ENCODE peak calls at places on chromosomes 2 and 18, in six cellular contexts. One of them, this sample, is unnamed.
A peak's percentile ranks its signal among the peaks of the same experiment; 100 is the strongest.

GRCh38 chr18:49167084-49167483 is 216.3 kb upstream of the SMAD7 start:
- DNase-seq in esophagus squamous epithelium: no peak
- DNase-seq in tibial artery: no peak
- DNase-seq in WTC11: no peak
- DNase-seq in GM04504: no peak
- DNase-seq in naive thymus-derived CD8-positive, alpha-beta T cell: no peak
- DNase-seq in this sample: no peak

GRCh38 chr18:34385306-34385705 is 160.6 kb upstream of the NOL4 start:
- DNase-seq in esophagus squamous epithelium: no peak
- DNase-seq in WTC11: no peak
- DNase-seq in tibial artery: no peak
- DNase-seq in GM04504: no peak
- DNase-seq in naive thymus-derived CD8-positive, alpha-beta T cell: no peak
- DNase-seq in this sample: no peak

GRCh38 chr2:112692496-112692911 is 28.3 kb upstream of the NT5DC4 start:
- DNase-seq in naive thymus-derived CD8-positive, alpha-beta T cell: no peak
- DNase-seq in WTC11: no peak
- DNase-seq in tibial artery: no peak
- DNase-seq in esophagus squamous epithelium: no peak
- DNase-seq in GM04504: peak; percentile 88
- DNase-seq in this sample: peak; percentile 84

GRCh38 chr2:106983305-106983704 is 97.3 kb upstream of the ST6GAL2 start:
- DNase-seq in naive thymus-derived CD8-positive, alpha-beta T cell: no peak
- DNase-seq in esophagus squamous epithelium: no peak
- DNase-seq in tibial artery: no peak
- DNase-seq in GM04504: no peak
- DNase-seq in WTC11: no peak
- DNase-seq in this sample: no peak

GRCh38 chr2:56456791-56457190 is 273.0 kb downstream of the CCDC85A start:
- DNase-seq in naive thymus-derived CD8-positive, alpha-beta T cell: no peak
- DNase-seq in tibial artery: no peak
- DNase-seq in GM04504: no peak
- DNase-seq in WTC11: no peak
- DNase-seq in esophagus squamous epithelium: no peak
- DNase-seq in this sample: no peak

GRCh38 chr2:21012557-21012937 is 31.3 kb downstream of the APOB start:
- DNase-seq in GM04504: no peak
- DNase-seq in esophagus squamous epithelium: no peak
- DNase-seq in WTC11: no peak
- DNase-seq in tibial artery: no peak
- DNase-seq in naive thymus-derived CD8-positive, alpha-beta T cell: no peak
- DNase-seq in this sample: no peak

GRCh38 chr2:130966149-130967019 is 126.9 kb downstream of the FAM168B start:
- DNase-seq in tibial artery: no peak
- DNase-seq in naive thymus-derived CD8-positive, alpha-beta T cell: no peak
- DNase-seq in esophagus squamous epithelium: no peak
- DNase-seq in WTC11: no peak
- DNase-seq in GM04504: no peak
- DNase-seq in this sample: no peak

GRCh38 chr2:206260427-206261012 is 13.9 kb upstream of the ZDBF2 start:
- DNase-seq in WTC11: no peak
- DNase-seq in naive thymus-derived CD8-positive, alpha-beta T cell: no peak
- DNase-seq in tibial artery: no peak
- DNase-seq in GM04504: peak; percentile 32
- DNase-seq in esophagus squamous epithelium: no peak
- DNase-seq in this sample: no peak

GRCh38 chr18:902179-902718 is 2.4 kb upstream of the ADCYAP1 start:
- DNase-seq in WTC11: no peak
- DNase-seq in GM04504: no peak
- DNase-seq in naive thymus-derived CD8-positive, alpha-beta T cell: no peak
- DNase-seq in esophagus squamous epithelium: no peak
- DNase-seq in tibial artery: no peak
- DNase-seq in this sample: no peak

GRCh38 chr2:236730393-236730792 is 160.8 kb downstream of the ACKR3 start:
- DNase-seq in esophagus squamous epithelium: no peak
- DNase-seq in WTC11: no peak
- DNase-seq in tibial artery: peak; percentile 63
- DNase-seq in naive thymus-derived CD8-positive, alpha-beta T cell: no peak
- DNase-seq in GM04504: no peak
- DNase-seq in this sample: no peak

GRCh38 chr2:106667478-106668077 is 180.4 kb downstream of the CD8B2 start:
- DNase-seq in naive thymus-derived CD8-positive, alpha-beta T cell: no peak
- DNase-seq in tibial artery: no peak
- DNase-seq in GM04504: no peak
- DNase-seq in WTC11: no peak
- DNase-seq in esophagus squamous epithelium: no peak
- DNase-seq in this sample: no peak

GRCh38 chr2:238391042-238391441 is 35.7 kb upstream of the ASB1 start:
- DNase-seq in esophagus squamous epithelium: no peak
- DNase-seq in tibial artery: no peak
- DNase-seq in WTC11: no peak
- DNase-seq in GM04504: no peak
- DNase-seq in naive thymus-derived CD8-positive, alpha-beta T cell: no peak
- DNase-seq in this sample: no peak

GRCh38 chr2:111148225-111148873 is 27.6 kb downstream of the BCL2L11 start:
- DNase-seq in tibial artery: no peak
- DNase-seq in esophagus squamous epithelium: no peak
- DNase-seq in naive thymus-derived CD8-positive, alpha-beta T cell: no peak
- DNase-seq in WTC11: no peak
- DNase-seq in GM04504: no peak
- DNase-seq in this sample: no peak

GRCh38 chr18:9701604-9702324 is 6.3 kb upstream of the RAB31 start:
- DNase-seq in GM04504: no peak
- DNase-seq in naive thymus-derived CD8-positive, alpha-beta T cell: no peak
- DNase-seq in tibial artery: no peak
- DNase-seq in esophagus squamous epithelium: no peak
- DNase-seq in WTC11: no peak
- DNase-seq in this sample: peak; percentile 37

GRCh38 chr2:9299444-9300100 is 93.0 kb downstream of the ASAP2 start:
- DNase-seq in tibial artery: no peak
- DNase-seq in naive thymus-derived CD8-positive, alpha-beta T cell: no peak
- DNase-seq in WTC11: no peak
- DNase-seq in GM04504: no peak
- DNase-seq in esophagus squamous epithelium: no peak
- DNase-seq in this sample: no peak

GRCh38 chr18:37426536-37427080 is 139.0 kb downstream of the CELF4 start:
- DNase-seq in esophagus squamous epithelium: no peak
- DNase-seq in naive thymus-derived CD8-positive, alpha-beta T cell: no peak
- DNase-seq in WTC11: no peak
- DNase-seq in GM04504: no peak
- DNase-seq in tibial artery: no peak
- DNase-seq in this sample: no peak

GRCh38 chr2:63861220-63861822 is 19.6 kb downstream of the UGP2 start:
- DNase-seq in WTC11: no peak
- DNase-seq in GM04504: no peak
- DNase-seq in esophagus squamous epithelium: no peak
- DNase-seq in tibial artery: peak; percentile 69
- DNase-seq in naive thymus-derived CD8-positive, alpha-beta T cell: peak; percentile 59
- DNase-seq in this sample: peak; percentile 52

GRCh38 chr2:138277062-138277461 is 224.5 kb upstream of the SPOPL start:
- DNase-seq in naive thymus-derived CD8-positive, alpha-beta T cell: no peak
- DNase-seq in WTC11: no peak
- DNase-seq in esophagus squamous epithelium: no peak
- DNase-seq in GM04504: no peak
- DNase-seq in tibial artery: no peak
- DNase-seq in this sample: no peak

GRCh38 chr2:238714038-238714528 is 133.8 kb upstream of the TWIST2 start:
- DNase-seq in GM04504: no peak
- DNase-seq in esophagus squamous epithelium: no peak
- DNase-seq in WTC11: no peak
- DNase-seq in naive thymus-derived CD8-positive, alpha-beta T cell: no peak
- DNase-seq in tibial artery: peak; percentile 51
- DNase-seq in this sample: no peak

GRCh38 chr2:37776487-37776886 is 105.0 kb upstream of the CDC42EP3 start:
- DNase-seq in esophagus squamous epithelium: no peak
- DNase-seq in GM04504: peak; percentile 60
- DNase-seq in naive thymus-derived CD8-positive, alpha-beta T cell: no peak
- DNase-seq in tibial artery: no peak
- DNase-seq in WTC11: no peak
- DNase-seq in this sample: no peak

GRCh38 chr2:241125626-241126025 is 23.5 kb upstream of the MTERF4 start:
- DNase-seq in esophagus squamous epithelium: no peak
- DNase-seq in WTC11: no peak
- DNase-seq in GM04504: no peak
- DNase-seq in naive thymus-derived CD8-positive, alpha-beta T cell: no peak
- DNase-seq in tibial artery: peak; percentile 48
- DNase-seq in this sample: no peak

GRCh38 chr2:8582191-8582849 is 99.5 kb upstream of the ID2 start:
- DNase-seq in tibial artery: no peak
- DNase-seq in GM04504: no peak
- DNase-seq in WTC11: no peak
- DNase-seq in esophagus squamous epithelium: no peak
- DNase-seq in naive thymus-derived CD8-positive, alpha-beta T cell: no peak
- DNase-seq in this sample: peak; percentile 39

GRCh38 chr18:9808530-9809241 is 77.1 kb upstream of the TXNDC2 start:
- DNase-seq in tibial artery: peak; percentile 69
- DNase-seq in GM04504: no peak
- DNase-seq in naive thymus-derived CD8-positive, alpha-beta T cell: no peak
- DNase-seq in esophagus squamous epithelium: no peak
- DNase-seq in WTC11: peak; percentile 68
- DNase-seq in this sample: no peak

GRCh38 chr2:51734115-51734514 is 702.2 kb upstream of the NRXN1 start:
- DNase-seq in tibial artery: no peak
- DNase-seq in GM04504: peak; percentile 1
- DNase-seq in esophagus squamous epithelium: no peak
- DNase-seq in WTC11: no peak
- DNase-seq in naive thymus-derived CD8-positive, alpha-beta T cell: no peak
- DNase-seq in this sample: no peak